ENCODE peak calls at places on chromosomes 5 and 9, in ten cellular contexts. One of them, this sample, is unnamed.

GRCh38 chr9:110582156-110582555 is 2.6 kb upstream of the SVEP1 start:
- DNase-seq in AG10803: peak
- DNase-seq in adrenal gland: no peak
- DNase-seq in IMR-90: no peak
- DNase-seq in cardiac fibroblast: no peak
- DNase-seq in breast epithelium: no peak
- DNase-seq in left lung: no peak
- DNase-seq in mesothelial cell of epicardium: no peak
- DNase-seq in GM13976: no peak
- DNase-seq in stomach: no peak
- DNase-seq in this sample: no peak

GRCh38 chr9:80093695-80094094 is 521.9 kb downstream of the TLE4 start:
- DNase-seq in AG10803: no peak
- DNase-seq in adrenal gland: no peak
- DNase-seq in IMR-90: no peak
- DNase-seq in cardiac fibroblast: no peak
- DNase-seq in breast epithelium: no peak
- DNase-seq in left lung: no peak
- DNase-seq in mesothelial cell of epicardium: no peak
- DNase-seq in GM13976: no peak
- DNase-seq in stomach: no peak
- DNase-seq in this sample: no peak

GRCh38 chr5:122415481-122416120 is 103.6 kb downstream of the SNCAIP start:
- DNase-seq in AG10803: peak
- DNase-seq in adrenal gland: peak
- DNase-seq in IMR-90: peak
- DNase-seq in cardiac fibroblast: peak
- DNase-seq in breast epithelium: peak
- DNase-seq in left lung: no peak
- DNase-seq in mesothelial cell of epicardium: peak
- DNase-seq in GM13976: peak
- DNase-seq in stomach: peak
- DNase-seq in this sample: peak

GRCh38 chr9:35688558-35689350 is 971 bp downstream of the TPM2 start:
- DNase-seq in AG10803: peak
- DNase-seq in adrenal gland: no peak
- DNase-seq in IMR-90: peak
- DNase-seq in cardiac fibroblast: peak
- DNase-seq in breast epithelium: no peak
- DNase-seq in left lung: no peak
- DNase-seq in mesothelial cell of epicardium: no peak
- DNase-seq in GM13976: no peak
- DNase-seq in stomach: no peak
- DNase-seq in this sample: no peak

GRCh38 chr5:172950176-172950965 is 8.9 kb upstream of the RPL26L1 start:
- DNase-seq in AG10803: no peak
- DNase-seq in adrenal gland: no peak
- DNase-seq in IMR-90: no peak
- DNase-seq in cardiac fibroblast: no peak
- DNase-seq in breast epithelium: no peak
- DNase-seq in left lung: peak
- DNase-seq in mesothelial cell of epicardium: no peak
- DNase-seq in GM13976: no peak
- DNase-seq in stomach: no peak
- DNase-seq in this sample: no peak

GRCh38 chr5:173627860-173628392 is 11.5 kb upstream of the BOD1 start:
- DNase-seq in AG10803: no peak
- DNase-seq in adrenal gland: no peak
- DNase-seq in IMR-90: no peak
- DNase-seq in cardiac fibroblast: no peak
- DNase-seq in breast epithelium: no peak
- DNase-seq in left lung: no peak
- DNase-seq in mesothelial cell of epicardium: no peak
- DNase-seq in GM13976: no peak
- DNase-seq in stomach: no peak
- DNase-seq in this sample: no peak

GRCh38 chr9:18428621-18429020 is 45.3 kb upstream of the ADAMTSL1 start:
- DNase-seq in AG10803: peak
- DNase-seq in adrenal gland: no peak
- DNase-seq in IMR-90: peak
- DNase-seq in cardiac fibroblast: no peak
- DNase-seq in breast epithelium: no peak
- DNase-seq in left lung: no peak
- DNase-seq in mesothelial cell of epicardium: no peak
- DNase-seq in GM13976: no peak
- DNase-seq in stomach: no peak
- DNase-seq in this sample: no peak

GRCh38 chr9:137161558-137162483 is 8.0 kb downstream of the LRRC26 start:
- DNase-seq in AG10803: no peak
- DNase-seq in adrenal gland: no peak
- DNase-seq in IMR-90: no peak
- DNase-seq in cardiac fibroblast: no peak
- DNase-seq in breast epithelium: no peak
- DNase-seq in left lung: no peak
- DNase-seq in mesothelial cell of epicardium: no peak
- DNase-seq in GM13976: no peak
- DNase-seq in stomach: no peak
- DNase-seq in this sample: no peak

GRCh38 chr5:72256536-72256935 is 63.5 kb downstream of the MRPS27 start:
- DNase-seq in AG10803: no peak
- DNase-seq in adrenal gland: no peak
- DNase-seq in IMR-90: peak
- DNase-seq in cardiac fibroblast: no peak
- DNase-seq in breast epithelium: no peak
- DNase-seq in left lung: no peak
- DNase-seq in mesothelial cell of epicardium: no peak
- DNase-seq in GM13976: no peak
- DNase-seq in stomach: no peak
- DNase-seq in this sample: no peak

GRCh38 chr9:123322771-123323481 is 33.1 kb upstream of the CRB2 start:
- DNase-seq in AG10803: no peak
- DNase-seq in adrenal gland: no peak
- DNase-seq in IMR-90: no peak
- DNase-seq in cardiac fibroblast: no peak
- DNase-seq in breast epithelium: no peak
- DNase-seq in left lung: no peak
- DNase-seq in mesothelial cell of epicardium: no peak
- DNase-seq in GM13976: peak
- DNase-seq in stomach: no peak
- DNase-seq in this sample: no peak

GRCh38 chr9:684950-685340 is 156.6 kb upstream of the DMRT1 start:
- DNase-seq in AG10803: peak
- DNase-seq in adrenal gland: no peak
- DNase-seq in IMR-90: peak
- DNase-seq in cardiac fibroblast: peak
- DNase-seq in breast epithelium: no peak
- DNase-seq in left lung: no peak
- DNase-seq in mesothelial cell of epicardium: no peak
- DNase-seq in GM13976: no peak
- DNase-seq in stomach: no peak
- DNase-seq in this sample: no peak

GRCh38 chr5:1908931-1909330 is 26.2 kb upstream of the IRX4 start:
- DNase-seq in AG10803: no peak
- DNase-seq in adrenal gland: no peak
- DNase-seq in IMR-90: no peak
- DNase-seq in cardiac fibroblast: no peak
- DNase-seq in breast epithelium: no peak
- DNase-seq in left lung: no peak
- DNase-seq in mesothelial cell of epicardium: no peak
- DNase-seq in GM13976: no peak
- DNase-seq in stomach: no peak
- DNase-seq in this sample: no peak

GRCh38 chr5:27778121-27778520 is 739.7 kb upstream of the CDH9 start:
- DNase-seq in AG10803: no peak
- DNase-seq in adrenal gland: no peak
- DNase-seq in IMR-90: no peak
- DNase-seq in cardiac fibroblast: no peak
- DNase-seq in breast epithelium: no peak
- DNase-seq in left lung: no peak
- DNase-seq in mesothelial cell of epicardium: no peak
- DNase-seq in GM13976: no peak
- DNase-seq in stomach: no peak
- DNase-seq in this sample: no peak

GRCh38 chr5:59588922-59589321 is 304.6 kb downstream of the PDE4D start:
- DNase-seq in AG10803: peak
- DNase-seq in adrenal gland: no peak
- DNase-seq in IMR-90: no peak
- DNase-seq in cardiac fibroblast: no peak
- DNase-seq in breast epithelium: no peak
- DNase-seq in left lung: no peak
- DNase-seq in mesothelial cell of epicardium: no peak
- DNase-seq in GM13976: no peak
- DNase-seq in stomach: no peak
- DNase-seq in this sample: no peak

GRCh38 chr5:97182571-97183099 is 412 bp downstream of the RIOK2 start:
- DNase-seq in AG10803: peak
- DNase-seq in adrenal gland: no peak
- DNase-seq in IMR-90: peak
- DNase-seq in cardiac fibroblast: peak
- DNase-seq in breast epithelium: no peak
- DNase-seq in left lung: no peak
- DNase-seq in mesothelial cell of epicardium: no peak
- DNase-seq in GM13976: no peak
- DNase-seq in stomach: no peak
- DNase-seq in this sample: no peak

GRCh38 chr5:1962619-1963355 is 80.1 kb upstream of the IRX4 start:
- DNase-seq in AG10803: no peak
- DNase-seq in adrenal gland: no peak
- DNase-seq in IMR-90: no peak
- DNase-seq in cardiac fibroblast: no peak
- DNase-seq in breast epithelium: no peak
- DNase-seq in left lung: no peak
- DNase-seq in mesothelial cell of epicardium: no peak
- DNase-seq in GM13976: no peak
- DNase-seq in stomach: no peak
- DNase-seq in this sample: no peak

DNA sequence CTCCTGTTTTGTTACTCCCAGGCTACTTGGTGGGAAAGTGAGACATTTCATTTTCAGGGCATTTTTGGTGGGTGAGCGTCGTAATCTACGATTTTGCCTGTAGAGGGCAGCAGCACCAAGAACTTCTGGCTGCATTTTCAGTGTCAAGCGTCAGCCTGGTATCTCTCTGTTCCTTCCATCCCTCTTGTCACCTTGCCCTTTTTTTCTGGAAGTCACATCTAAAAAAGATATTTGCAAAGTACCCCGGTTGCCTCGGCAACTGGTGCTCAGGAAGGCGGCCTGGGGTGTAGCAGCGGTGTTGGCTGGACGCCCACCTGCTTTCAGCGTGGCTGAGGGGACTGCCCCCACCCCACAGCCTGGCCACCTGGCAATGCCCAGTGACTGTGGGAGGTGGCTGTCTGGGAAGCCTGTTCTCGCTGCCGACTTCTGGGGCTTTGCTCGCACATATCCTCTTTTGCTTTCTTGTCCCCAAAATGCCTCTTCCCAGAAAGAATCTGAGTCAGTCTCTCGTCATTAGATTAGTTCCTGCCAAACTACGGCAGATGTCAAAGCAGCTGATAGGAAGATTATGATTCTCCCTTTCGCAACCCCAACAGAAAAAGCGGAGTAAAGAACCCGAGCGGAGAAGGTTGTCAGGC is 84.5 kb downstream of the ACER2 start:
- DNase-seq in AG10803: peak
- DNase-seq in adrenal gland: peak
- DNase-seq in IMR-90: peak
- DNase-seq in cardiac fibroblast: peak
- DNase-seq in breast epithelium: peak
- DNase-seq in left lung: peak
- DNase-seq in mesothelial cell of epicardium: peak
- DNase-seq in GM13976: peak
- DNase-seq in stomach: peak
- DNase-seq in this sample: peak
- TF ChIP-seq CTCF in AG10803: peak
- TF ChIP-seq CTCF in adrenal gland: peak
- TF ChIP-seq CTCF in IMR-90: peak
- TF ChIP-seq CTCF in cardiac fibroblast: peak
- TF ChIP-seq CTCF in breast epithelium: no peak
- TF ChIP-seq CTCF in left lung: peak
- TF ChIP-seq CTCF in mesothelial cell of epicardium: peak
- TF ChIP-seq CTCF in GM13976: peak
- TF ChIP-seq CTCF in stomach: peak
- TF ChIP-seq CTCF in this sample: peak

GRCh38 chr5:64453405-64453804 is 52.4 kb upstream of the RGS7BP start:
- DNase-seq in AG10803: no peak
- DNase-seq in adrenal gland: no peak
- DNase-seq in IMR-90: no peak
- DNase-seq in cardiac fibroblast: no peak
- DNase-seq in breast epithelium: no peak
- DNase-seq in left lung: no peak
- DNase-seq in mesothelial cell of epicardium: no peak
- DNase-seq in GM13976: no peak
- DNase-seq in stomach: no peak
- DNase-seq in this sample: no peak

DNA sequence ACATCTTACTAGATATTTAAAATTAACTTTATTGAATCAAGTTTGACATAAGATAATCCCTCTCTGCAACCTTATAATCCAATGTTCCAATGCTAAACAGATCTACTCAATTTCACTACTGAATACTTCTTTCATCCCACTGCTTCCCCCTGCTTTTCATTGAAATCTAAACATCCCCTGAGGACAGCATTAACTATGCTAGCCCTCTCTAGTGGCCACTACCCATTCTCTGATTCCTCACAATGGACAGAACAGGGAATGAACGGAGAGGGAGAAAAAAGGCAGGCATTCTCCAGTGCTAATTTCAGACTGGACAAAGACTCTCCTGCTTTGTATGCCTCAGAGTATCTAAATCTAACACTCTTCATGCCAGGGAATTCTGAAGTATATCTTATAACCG is 54.3 kb upstream of the RGS7BP start:
- DNase-seq in AG10803: no peak
- DNase-seq in adrenal gland: no peak
- DNase-seq in IMR-90: no peak
- DNase-seq in cardiac fibroblast: no peak
- DNase-seq in breast epithelium: no peak
- DNase-seq in left lung: no peak
- DNase-seq in mesothelial cell of epicardium: no peak
- DNase-seq in GM13976: no peak
- DNase-seq in stomach: no peak
- DNase-seq in this sample: no peak
- TF ChIP-seq CTCF in AG10803: no peak
- TF ChIP-seq CTCF in adrenal gland: no peak
- TF ChIP-seq CTCF in IMR-90: no peak
- TF ChIP-seq CTCF in cardiac fibroblast: no peak
- TF ChIP-seq CTCF in breast epithelium: no peak
- TF ChIP-seq CTCF in left lung: no peak
- TF ChIP-seq CTCF in mesothelial cell of epicardium: no peak
- TF ChIP-seq CTCF in GM13976: no peak
- TF ChIP-seq CTCF in stomach: no peak
- TF ChIP-seq CTCF in this sample: no peak

GRCh38 chr9:26892251-26893029 is at the start of gene CAAP1:
- DNase-seq in AG10803: peak
- DNase-seq in adrenal gland: peak
- DNase-seq in IMR-90: peak
- DNase-seq in cardiac fibroblast: peak
- DNase-seq in breast epithelium: peak
- DNase-seq in left lung: peak
- DNase-seq in mesothelial cell of epicardium: peak
- DNase-seq in GM13976: peak
- DNase-seq in stomach: peak
- DNase-seq in this sample: peak
- TF ChIP-seq CTCF in AG10803: peak
- TF ChIP-seq CTCF in adrenal gland: peak
- TF ChIP-seq CTCF in IMR-90: peak
- TF ChIP-seq CTCF in cardiac fibroblast: peak
- TF ChIP-seq CTCF in breast epithelium: peak
- TF ChIP-seq CTCF in left lung: peak
- TF ChIP-seq CTCF in mesothelial cell of epicardium: peak
- TF ChIP-seq CTCF in GM13976: peak
- TF ChIP-seq CTCF in stomach: peak
- TF ChIP-seq CTCF in this sample: peak

GRCh38 chr9:91647371-91647770 is 223.7 kb upstream of the NFIL3 start:
- DNase-seq in AG10803: no peak
- DNase-seq in adrenal gland: no peak
- DNase-seq in IMR-90: no peak
- DNase-seq in cardiac fibroblast: no peak
- DNase-seq in breast epithelium: no peak
- DNase-seq in left lung: peak
- DNase-seq in mesothelial cell of epicardium: no peak
- DNase-seq in GM13976: no peak
- DNase-seq in stomach: no peak
- DNase-seq in this sample: no peak
- TF ChIP-seq CTCF in AG10803: no peak
- TF ChIP-seq CTCF in adrenal gland: no peak
- TF ChIP-seq CTCF in IMR-90: no peak
- TF ChIP-seq CTCF in cardiac fibroblast: no peak
- TF ChIP-seq CTCF in breast epithelium: no peak
- TF ChIP-seq CTCF in left lung: no peak
- TF ChIP-seq CTCF in mesothelial cell of epicardium: no peak
- TF ChIP-seq CTCF in GM13976: no peak
- TF ChIP-seq CTCF in stomach: no peak
- TF ChIP-seq CTCF in this sample: no peak

This sample was measured in GM20000.